ENCODE peak calls at places on chromosomes 11 and 22, in four cellular contexts. One of them, this sample, is unnamed.

GRCh38 chr11:45896392-45897068 is 10.5 kb downstream of the FREY1 start:
- DNase-seq in Right ventricle myocardium superior: no peak
- DNase-seq in effector CD4-positive, alpha-beta T cell: no peak
- DNase-seq in psoas muscle: peak
- DNase-seq in this sample: no peak

GRCh38 chr22:11598492-11599440 is 3929.2 kb upstream of the OR11H1 start:
- DNase-seq in Right ventricle myocardium superior: no peak
- DNase-seq in effector CD4-positive, alpha-beta T cell: no peak
- DNase-seq in psoas muscle: no peak
- DNase-seq in this sample: no peak

GRCh38 chr11:20368441-20368840 is 4.9 kb downstream of the HTATIP2 start:
- DNase-seq in Right ventricle myocardium superior: no peak
- DNase-seq in effector CD4-positive, alpha-beta T cell: no peak
- DNase-seq in psoas muscle: no peak
- DNase-seq in this sample: no peak

GRCh38 chr11:125945797-125946520 is at the start of gene VSIG10L2:
- DNase-seq in Right ventricle myocardium superior: no peak
- DNase-seq in effector CD4-positive, alpha-beta T cell: no peak
- DNase-seq in psoas muscle: no peak
- DNase-seq in this sample: no peak

GRCh38 chr11:125071408-125071807 is 8.3 kb downstream of the SLC37A2 start:
- DNase-seq in Right ventricle myocardium superior: no peak
- DNase-seq in effector CD4-positive, alpha-beta T cell: no peak
- DNase-seq in psoas muscle: no peak
- DNase-seq in this sample: peak

GRCh38 chr11:133202816-133203215 is 329.5 kb downstream of the OPCML start:
- DNase-seq in Right ventricle myocardium superior: no peak
- DNase-seq in effector CD4-positive, alpha-beta T cell: no peak
- DNase-seq in psoas muscle: no peak
- DNase-seq in this sample: no peak

GRCh38 chr11:107999759-108000455 is 8.8 kb upstream of the CUL5 start:
- DNase-seq in Right ventricle myocardium superior: no peak
- DNase-seq in effector CD4-positive, alpha-beta T cell: no peak
- DNase-seq in psoas muscle: no peak
- DNase-seq in this sample: no peak

GRCh38 chr11:76419896-76420295 is 24.9 kb upstream of the EMSY start:
- DNase-seq in Right ventricle myocardium superior: no peak
- DNase-seq in effector CD4-positive, alpha-beta T cell: no peak
- DNase-seq in psoas muscle: no peak
- DNase-seq in this sample: peak

GRCh38 chr11:62974848-62975522 is 9.8 kb downstream of the SLC22A6 start:
- DNase-seq in Right ventricle myocardium superior: peak
- DNase-seq in effector CD4-positive, alpha-beta T cell: no peak
- DNase-seq in psoas muscle: no peak
- DNase-seq in this sample: no peak

GRCh38 chr11:63490551-63491239 is at the start of gene PLAAT5:
- DNase-seq in Right ventricle myocardium superior: peak
- DNase-seq in effector CD4-positive, alpha-beta T cell: no peak
- DNase-seq in psoas muscle: peak
- DNase-seq in this sample: no peak

GRCh38 chr11:76705834-76706233 is 35.3 kb upstream of the LRRC32 start:
- DNase-seq in Right ventricle myocardium superior: no peak
- DNase-seq in effector CD4-positive, alpha-beta T cell: no peak
- DNase-seq in psoas muscle: no peak
- DNase-seq in this sample: no peak

GRCh38 chr11:7668911-7669310 is 4.4 kb downstream of the CYB5R2 start:
- DNase-seq in Right ventricle myocardium superior: no peak
- DNase-seq in effector CD4-positive, alpha-beta T cell: no peak
- DNase-seq in psoas muscle: no peak
- DNase-seq in this sample: no peak